ENCODE peak calls at places on chromosome 18, in eight cellular contexts. W is WERI-Rb-1, I is psoas muscle, H is endothelial cell of umbilical vein, Q is adipocyte, K is ovary, E is AG04450, J is HepG2. G is an unnamed sample. For H3K27me3, the result is how much of the 10 kb centered on the place peaks cover.

GRCh38 chr18:25245299-25245698 is 106.7 kb downstream of the ZNF521 start:
- DNase-seq in K (no peak), I (no peak), W (no peak), E (no peak), Q (no peak), J (no peak), H (no peak), G (no peak)

GRCh38 chr18:58544179-58544578 is 84.7 kb downstream of the ALPK2 start:
- DNase-seq in I (no peak), W (no peak), Q (no peak), H (no peak), E (no peak), K (no peak), J (no peak), G (no peak)

GRCh38 chr18:48785091-48785614 is 165.6 kb downstream of the SMAD7 start:
- DNase-seq in J (no peak), Q (no peak), I (no peak), W (no peak), H (no peak), K (peak), E (no peak), G (peak)

GRCh38 chr18:38427234-38427633 is 861.6 kb upstream of the CELF4 start:
- DNase-seq in H (no peak), K (no peak), E (no peak), J (peak), Q (no peak), I (no peak), W (peak), G (no peak)

GRCh38 chr18:56036673-56037072 is 448.7 kb upstream of the TCF4 start:
- DNase-seq in J (no peak), H (no peak), I (no peak), W (no peak), Q (no peak), K (no peak), E (peak), G (no peak)

GRCh38 chr18:8279348-8279747 is 329.9 kb upstream of the RAB12 start:
- DNase-seq in Q (no peak), K (no peak), E (no peak), J (no peak), H (no peak), W (no peak), I (no peak), G (no peak)

GRCh38 chr18:7452331-7452730 is 114.8 kb upstream of the PTPRM start:
- DNase-seq in Q (peak), E (no peak), H (peak), W (peak), K (no peak), I (no peak), J (peak), G (peak)

GRCh38 chr18:59851784-59852399 is 47.9 kb upstream of the PMAIP1 start:
- DNase-seq in H (no peak), J (no peak), I (no peak), W (no peak), Q (no peak), K (no peak), E (no peak), G (no peak)

GRCh38 chr18:57931038-57931437 is 113.0 kb upstream of the NEDD4L start:
- DNase-seq in I (no peak), K (no peak), H (no peak), J (no peak), Q (no peak), W (no peak), E (no peak), G (no peak)

GRCh38 chr18:53909668-53910067 is 314.8 kb downstream of the MBD2 start:
- DNase-seq in E (no peak), Q (peak), K (no peak), H (no peak), J (peak), I (no peak), W (peak), G (no peak)

GRCh38 chr18:47882641-47883040 is 47.8 kb downstream of the SMAD2 start:
- DNase-seq in Q (peak), J (no peak), K (no peak), H (no peak), W (no peak), E (no peak), I (no peak), G (no peak)

DNA sequence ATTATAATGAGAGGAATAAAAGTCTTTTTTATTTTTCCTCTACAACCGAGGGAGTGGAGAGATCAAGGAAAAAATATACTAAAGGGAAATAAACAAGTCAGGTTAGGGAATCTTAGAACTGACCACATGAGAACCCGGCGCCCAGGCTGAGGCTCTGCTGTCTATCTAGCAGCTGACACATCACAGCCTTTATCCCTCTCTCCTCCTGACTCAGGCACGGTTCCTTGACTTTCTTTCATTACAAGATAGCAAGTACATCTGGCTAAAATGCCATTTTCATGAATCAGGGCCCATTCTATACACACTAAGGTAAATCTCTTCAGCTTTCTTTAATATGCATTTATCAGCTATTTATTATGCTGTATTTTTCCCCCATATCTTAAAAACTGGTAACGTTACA is 296.0 kb downstream of the TMX3 start:
- DNase-seq in Q (peak), J (no peak), K (no peak), H (no peak), E (peak), W (no peak), I (no peak), G (no peak)
- H3K4me3 ChIP-seq in Q (no peak), J (no peak), K (no peak), H (no peak), E (no peak), W (no peak), I (no peak), G (no peak)

GRCh38 chr18:10477121-10477862 is 22.9 kb downstream of the APCDD1 start:
- DNase-seq in Q (no peak), E (no peak), H (no peak), W (no peak), K (no peak), I (no peak), J (no peak), G (no peak)

GRCh38 chr18:10477863-10478260 is 23.4 kb downstream of the APCDD1 start:
- DNase-seq in E (no peak), Q (no peak), H (no peak), K (no peak), W (no peak), J (no peak), I (no peak), G (no peak)

GRCh38 chr18:10475633-10476388 is 21.4 kb downstream of the APCDD1 start:
- DNase-seq in J (no peak), K (no peak), I (no peak), E (no peak), Q (no peak), W (no peak), H (no peak), G (no peak)

GRCh38 chr18:10474309-10474708 is 19.9 kb downstream of the APCDD1 start:
- DNase-seq in Q (no peak), E (no peak), W (no peak), J (no peak), K (no peak), I (no peak), H (no peak), G (no peak)

GRCh38 chr18:10476430-10476829 is 22.0 kb downstream of the APCDD1 start:
- DNase-seq in E (no peak), W (no peak), K (no peak), I (no peak), J (no peak), Q (peak), H (no peak), G (no peak)
- H3K27me3 ChIP-seq in E (under half), W (under half), K (under half), I (under half), J (under half), Q (under half), H (under half), G (under half)

DNA sequence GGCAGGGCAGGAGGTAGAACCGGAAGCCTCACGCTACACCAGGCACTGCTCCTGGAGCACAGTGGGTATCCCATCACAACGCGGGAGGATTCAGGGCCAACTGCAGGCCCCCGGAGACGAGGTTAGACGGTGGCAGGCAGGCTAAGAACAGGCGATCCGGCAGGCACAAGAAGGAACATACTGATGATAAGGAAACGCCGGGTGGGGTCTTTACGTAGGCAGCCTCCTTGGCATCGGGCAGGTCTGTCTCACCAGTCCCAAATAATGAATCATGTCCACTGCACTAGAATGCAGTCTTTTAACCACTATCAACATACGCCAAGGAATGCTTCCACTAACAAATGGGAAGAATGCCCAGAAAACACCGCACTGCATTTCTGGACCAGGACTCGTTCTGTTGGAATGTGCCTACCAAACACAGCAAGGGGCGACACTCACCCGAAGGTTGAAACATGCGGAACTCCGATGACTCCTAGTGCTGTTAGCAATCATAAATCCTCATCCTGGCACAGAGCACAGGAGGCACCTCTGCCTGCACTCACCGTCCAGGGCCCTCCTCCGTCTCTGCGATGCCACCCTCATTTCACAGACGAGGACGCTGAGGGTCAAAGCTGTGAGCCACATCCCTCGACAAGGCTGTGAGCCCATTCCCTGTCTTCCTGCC is 35.2 kb downstream of the ZNF516 start:
- DNase-seq in H (peak), Q (peak), E (peak), K (peak), I (peak), J (no peak), W (no peak), G (no peak)
- H3K4me3 ChIP-seq in H (no peak), Q (peak), E (peak), K (peak), I (peak), J (no peak), W (no peak), G (peak)

DNA sequence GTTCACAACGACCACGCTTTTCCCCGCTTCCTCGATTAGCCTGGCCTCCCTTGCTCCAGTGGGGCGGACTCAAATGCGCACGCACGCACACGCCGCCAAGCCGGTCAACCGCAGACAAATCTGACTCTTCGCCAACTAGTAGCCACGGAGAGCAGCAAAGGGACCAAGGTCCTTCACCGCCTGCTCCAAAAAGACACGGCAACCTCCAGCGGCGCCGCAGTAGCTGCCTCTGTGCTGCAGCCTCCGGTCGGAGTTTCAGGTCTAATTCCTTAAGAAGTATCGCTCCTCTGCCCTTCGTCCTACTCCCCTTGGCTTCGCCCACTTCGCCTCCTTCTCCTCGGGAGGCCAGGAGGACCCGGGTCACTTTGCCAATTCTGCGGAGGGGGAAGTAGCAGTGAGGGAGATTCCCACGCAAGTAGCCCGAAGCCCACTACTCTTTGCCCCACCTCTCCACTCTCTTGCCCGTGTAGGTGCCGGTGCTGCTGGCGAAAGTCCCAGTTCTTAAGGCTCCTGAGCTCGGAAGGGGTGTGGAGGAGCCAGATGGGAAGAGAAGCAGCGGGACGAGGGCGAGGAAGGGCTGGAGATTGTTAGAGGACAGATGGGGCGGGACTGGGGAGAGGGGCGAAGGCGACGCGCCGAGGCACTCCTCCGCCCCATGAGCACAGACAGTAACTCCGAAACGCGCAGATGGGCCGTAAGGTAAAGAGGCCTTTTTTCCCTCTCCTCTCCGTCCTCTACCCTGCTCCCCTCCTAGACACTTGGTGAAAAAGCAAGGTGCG is 615 bp downstream of the AKAIN1 start:
- DNase-seq in E (no peak), J (no peak), H (no peak), Q (no peak), K (no peak), W (peak), I (no peak), G (no peak)
- H3K27me3 ChIP-seq in E (under half), J (under half), H (under half), Q (half or more), K (under half), W (under half), I (half or more), G (under half)

DNA sequence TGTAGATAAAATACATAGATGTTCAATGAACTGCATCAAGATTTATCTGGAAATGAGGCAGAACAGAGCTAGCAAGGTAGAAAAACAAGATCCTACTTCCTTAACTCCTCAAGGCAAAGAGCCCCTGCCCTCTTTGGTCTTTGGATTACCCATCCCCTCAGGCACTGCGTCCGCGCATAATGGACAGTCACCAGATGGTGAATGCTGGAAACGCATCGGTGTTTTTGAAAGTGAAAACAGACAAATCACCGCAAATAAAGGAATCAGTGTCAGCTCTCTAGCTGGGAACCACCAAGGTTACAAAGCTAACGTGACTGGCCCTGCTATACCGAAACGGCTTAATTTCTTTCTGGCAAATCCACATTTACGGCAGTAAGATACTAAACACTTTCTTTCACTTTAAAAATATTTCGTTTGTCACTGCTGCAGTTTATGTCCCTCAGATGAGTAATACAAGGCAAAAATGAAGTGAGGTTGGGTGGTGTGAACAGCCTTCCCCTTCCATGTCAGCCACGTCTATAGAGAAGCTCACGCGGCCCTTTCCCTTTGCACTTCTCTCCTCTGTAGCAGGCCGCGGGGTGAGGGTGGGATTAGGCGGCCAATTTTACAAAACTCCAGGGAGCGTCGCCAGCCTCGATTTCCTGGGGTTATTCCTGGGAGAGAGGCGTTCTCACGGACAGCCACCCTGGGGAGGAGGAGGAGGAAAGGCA is 620 bp upstream of the GALR1 start:
- DNase-seq in K (no peak), I (no peak), Q (peak), H (no peak), W (peak), J (no peak), E (no peak), G (no peak)
- H3K4me3 ChIP-seq in K (no peak), I (peak), Q (peak), H (no peak), W (peak), J (no peak), E (peak), G (peak)

GRCh38 chr18:79776674-79777073 is 21.1 kb upstream of the KCNG2 start:
- DNase-seq in E (no peak), J (no peak), I (no peak), Q (no peak), W (no peak), K (no peak), H (no peak), G (no peak)

GRCh38 chr18:79780547-79780946 is 17.2 kb upstream of the KCNG2 start:
- DNase-seq in E (no peak), W (no peak), I (no peak), J (no peak), Q (no peak), K (no peak), H (no peak), G (peak)

GRCh38 chr18:79779700-79780190 is 18.0 kb upstream of the KCNG2 start:
- DNase-seq in W (no peak), I (no peak), H (no peak), K (no peak), E (no peak), Q (no peak), J (no peak), G (peak)

GRCh38 chr18:79779021-79779699 is 18.6 kb upstream of the KCNG2 start:
- DNase-seq in I (no peak), Q (no peak), J (no peak), E (no peak), W (no peak), H (no peak), K (no peak), G (no peak)

GRCh38 chr18:79778291-79778791 is 19.4 kb upstream of the KCNG2 start:
- DNase-seq in J (no peak), E (no peak), W (no peak), H (no peak), Q (no peak), K (no peak), I (no peak), G (peak)
- H3K27me3 ChIP-seq in J (under half), E (under half), W (under half), H (under half), Q (under half), K (under half), I (under half), G (under half)

G was measured in tibial artery.